ENCODE peak calls at places on chromosomes 13 and 19, in four cellular contexts. L is HepG2, U is GM12878, R is K562. B is an unnamed sample.

GRCh38 chr13:46893820-46894533 is 2.9 kb downstream of the HTR2A start:
- DNase-seq in L (no peak), U (peak), R (peak), B (peak)

GRCh38 chr13:97205971-97206370 is 16.2 kb upstream of the MBNL2 start:
- DNase-seq in L (no peak), U (no peak), R (no peak), B (no peak)

GRCh38 chr13:39935155-39935554 is 279.7 kb downstream of the COG6 start:
- DNase-seq in L (no peak), U (no peak), R (no peak), B (no peak)

GRCh38 chr19:13899912-13900584 is 5.9 kb downstream of the BRME1 start:
- DNase-seq in L (no peak), U (no peak), R (no peak), B (no peak)

GRCh38 chr19:53600217-53600616 is 31.6 kb upstream of the DPRX start:
- DNase-seq in L (no peak), U (no peak), R (peak), B (no peak)

GRCh38 chr13:99426426-99426825 is 74.8 kb upstream of the TM9SF2 start:
- DNase-seq in L (no peak), U (no peak), R (no peak), B (no peak)

GRCh38 chr19:11541238-11541637 is 2.6 kb downstream of the CNN1 start:
- DNase-seq in L (no peak), U (no peak), R (no peak), B (no peak)

GRCh38 chr19:18488838-18489626 is 32.8 kb downstream of the ELL start:
- DNase-seq in L (peak), U (no peak), R (peak), B (peak)

GRCh38 chr13:20274466-20274865 is 42.3 kb upstream of the GJB6 start:
- DNase-seq in L (no peak), U (no peak), R (no peak), B (no peak)

GRCh38 chr19:16002380-16002779 is 53.6 kb downstream of the OR10H4 start:
- DNase-seq in L (no peak), U (no peak), R (no peak), B (no peak)
- TF ChIP-seq TARDBP in L (no peak), U (no peak), R (no peak), B (no peak)

GRCh38 chr13:78609464-78610205 is 6.3 kb upstream of the POU4F1 start:
- DNase-seq in L (no peak), U (no peak), R (no peak), B (peak)
- TF ChIP-seq SP1 in L (no peak), U (no peak), R (no peak), B (no peak)

GRCh38 chr13:81639984-81640582 is 1299.2 kb upstream of the SPRY2 start:
- DNase-seq in L (peak), U (no peak), R (peak), B (peak)
- TF ChIP-seq TARDBP in L (no peak), U (no peak), R (no peak), B (no peak)

GRCh38 chr13:32164622-32165268 is 133.2 kb downstream of the FRY start:
- DNase-seq in L (peak), U (peak), R (peak), B (peak)
- TF ChIP-seq SP1 in L (no peak), U (no peak), R (no peak), B (no peak)

DNA sequence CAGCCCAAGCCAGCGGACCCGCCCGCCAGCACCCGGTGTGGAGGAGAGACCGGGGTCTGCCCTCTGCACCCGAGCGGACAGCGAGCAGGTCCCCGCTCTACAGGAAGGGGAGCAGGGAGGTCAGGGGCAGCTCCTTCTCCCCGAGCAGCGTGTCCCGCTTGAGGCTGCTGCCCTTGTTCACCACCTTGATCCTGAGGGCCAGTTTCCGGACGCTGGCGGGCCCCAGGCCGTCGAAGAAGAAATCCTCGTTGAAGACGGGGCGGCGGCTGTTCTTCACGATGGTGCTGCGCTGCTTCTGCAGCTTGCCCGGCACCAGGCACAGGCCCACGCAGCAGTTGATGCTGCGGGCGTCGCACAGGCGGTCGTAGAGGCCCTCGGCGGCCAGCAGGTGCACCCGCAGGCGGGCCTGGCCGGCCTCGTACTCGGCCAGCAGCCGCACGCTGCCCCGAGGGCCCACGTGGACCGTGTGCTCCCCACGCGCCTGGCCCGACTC is 1.9 kb downstream of the C2CD4C start:
- DNase-seq in L (no peak), U (no peak), R (peak), B (no peak)
- TF ChIP-seq TARDBP in L (no peak), U (no peak), R (no peak), B (no peak)

B was measured in HEK293T.